ENCODE peak calls at places on chromosomes 11 and 22, in eight cellular contexts. P, U, W, G, F, J, D and K are unnamed samples.

GRCh38 chr22:17924735-17925727 is 99.3 kb downstream of the MICAL3 start:
- DNase-seq in U (peak), J (no peak), F (no peak), W (no peak), D (no peak), G (no peak), P (peak), K (no peak)

GRCh38 chr11:46889689-46890475 is 28.5 kb downstream of the LRP4 start:
- DNase-seq in J (peak), W (peak), P (peak), D (no peak), U (peak), F (peak), G (peak), K (peak)

GRCh38 chr11:119029069-119029339 is 1.7 kb downstream of the SLC37A4 start:
- DNase-seq in G (no peak), W (no peak), U (no peak), D (no peak), P (no peak), F (no peak), J (no peak), K (no peak)

GRCh38 chr11:40306938-40307548 is 1152.4 kb downstream of the LRRC4C start:
- DNase-seq in F (no peak), W (no peak), P (peak), D (no peak), J (no peak), G (peak), U (peak), K (peak)

GRCh38 chr11:2175659-2176058 is 4.0 kb upstream of the TH start:
- DNase-seq in W (no peak), P (peak), F (no peak), G (no peak), D (no peak), U (peak), J (no peak), K (no peak)

GRCh38 chr11:100927579-100927978 is 202.0 kb downstream of the PGR start:
- DNase-seq in G (no peak), D (no peak), W (no peak), F (no peak), P (peak), J (no peak), U (no peak), K (no peak)

GRCh38 chr22:38937541-38937940 is 19.9 kb upstream of the APOBEC3A start:
- DNase-seq in G (no peak), J (no peak), W (no peak), F (no peak), P (no peak), U (no peak), D (no peak), K (no peak)

GRCh38 chr11:125701858-125702621 is 21.4 kb upstream of the ACRV1 start:
- DNase-seq in U (no peak), J (no peak), W (peak), D (no peak), P (no peak), G (no peak), F (no peak), K (no peak)

GRCh38 chr11:99911116-99911515 is 776.0 kb upstream of the ARHGAP42 start:
- DNase-seq in P (no peak), W (no peak), G (no peak), F (no peak), J (no peak), U (no peak), D (no peak), K (no peak)

GRCh38 chr11:9710852-9711251 is 47.0 kb downstream of the SWAP70 start:
- DNase-seq in J (no peak), G (no peak), F (no peak), W (no peak), D (no peak), P (no peak), U (no peak), K (no peak)

DNA sequence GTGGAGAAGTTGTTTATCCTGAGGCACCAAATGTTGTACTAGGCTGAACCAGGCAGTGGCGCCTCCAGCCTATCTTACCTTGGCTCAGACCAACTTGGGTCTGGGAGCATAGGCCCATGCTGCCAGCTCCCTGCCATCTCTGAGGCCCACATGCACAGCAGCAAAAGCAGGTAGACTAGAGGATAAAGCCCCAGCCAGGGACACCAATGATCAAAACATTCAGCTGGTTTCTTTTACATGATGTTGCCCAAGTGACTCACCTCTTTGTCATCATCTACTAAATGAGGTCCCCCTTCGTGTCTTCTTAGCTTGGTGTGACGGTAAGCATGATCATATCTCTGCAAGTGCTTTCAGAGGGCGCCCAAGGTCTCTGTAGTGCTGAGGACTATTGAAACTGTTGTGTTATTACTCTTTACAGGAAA is 112.1 kb upstream of the DRD2 start:
- DNase-seq in F (no peak), U (peak), J (no peak), D (no peak), P (peak), W (no peak), G (peak), K (no peak)
- TF ChIP-seq CTCF in F (no peak), U (no peak), J (no peak), D (no peak), P (no peak), W (no peak), G (peak), K (no peak)

GRCh38 chr11:94758671-94759070 is 9.5 kb upstream of the AMOTL1 start:
- DNase-seq in P (no peak), W (no peak), G (no peak), D (no peak), F (no peak), J (no peak), U (no peak), K (no peak)

GRCh38 chr11:94759522-94759921 is 8.6 kb upstream of the AMOTL1 start:
- DNase-seq in G (no peak), U (no peak), J (no peak), F (no peak), W (no peak), D (no peak), P (no peak), K (no peak)

GRCh38 chr11:94760296-94760695 is 7.9 kb upstream of the AMOTL1 start:
- DNase-seq in J (no peak), D (no peak), U (no peak), F (no peak), G (no peak), W (no peak), P (no peak), K (no peak)

GRCh38 chr11:94762995-94763394 is 5.2 kb upstream of the AMOTL1 start:
- DNase-seq in D (no peak), F (no peak), W (no peak), G (no peak), U (no peak), P (no peak), J (no peak), K (no peak)

GRCh38 chr11:94762208-94762607 is 5.9 kb upstream of the AMOTL1 start:
- DNase-seq in G (peak), D (no peak), W (no peak), F (no peak), J (no peak), U (no peak), P (no peak), K (no peak)
- TF ChIP-seq CTCF in G (peak), D (no peak), W (peak), F (peak), J (peak), U (no peak), P (peak), K (no peak)

GRCh38 chr11:14414470-14415461 is 55.8 kb upstream of the RRAS2 start:
- DNase-seq in P (peak), J (no peak), U (no peak), D (no peak), W (no peak), G (peak), F (no peak), K (no peak)
- TF ChIP-seq CTCF in P (no peak), J (no peak), U (no peak), D (no peak), W (no peak), G (no peak), F (no peak), K (no peak)

DNA sequence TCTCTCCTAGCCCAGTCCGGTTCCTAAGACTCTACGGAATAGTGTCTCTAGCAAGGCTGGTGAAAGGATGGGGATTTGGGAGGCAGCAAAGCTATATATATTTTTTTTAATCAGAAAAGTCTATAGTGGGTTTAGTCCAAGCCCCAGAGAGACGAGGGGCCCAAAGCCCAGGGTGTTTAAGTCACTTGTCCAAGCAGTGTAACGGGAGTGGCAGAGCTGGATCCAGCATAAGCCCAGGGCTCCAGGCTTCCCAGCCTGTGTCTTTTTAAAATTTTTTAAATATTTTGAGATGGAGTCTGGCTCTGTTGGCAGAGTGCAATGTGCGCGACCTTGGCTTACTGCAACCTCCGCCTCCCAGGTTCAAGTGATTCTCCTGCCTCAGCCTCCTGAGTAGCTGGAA is 6.8 kb downstream of the GRIK4 start:
- DNase-seq in D (no peak), W (no peak), J (no peak), G (no peak), P (no peak), F (no peak), U (no peak), K (no peak)
- TF ChIP-seq CTCF in D (no peak), W (no peak), J (no peak), G (no peak), P (no peak), F (no peak), U (no peak), K (no peak)